ENCODE peak calls at places on chromosomes 7 and 10, in ten cellular contexts. One of them, this sample, is unnamed.

GRCh38 chr10:73814896-73815718 is 3.7 kb upstream of the NDST2 start:
- DNase-seq in cardiac septum: no peak
- DNase-seq in Caki2: no peak
- DNase-seq in iPS DF 19.7: no peak
- DNase-seq in GM04504: no peak
- DNase-seq in neural crest cell: no peak
- DNase-seq in brain pericyte: no peak
- DNase-seq in erythroblast: peak
- DNase-seq in T follicular helper cell: no peak
- DNase-seq in NT2/D1: no peak
- DNase-seq in this sample: no peak

GRCh38 chr10:28991738-28992270 is 297.1 kb upstream of the LYZL1 start:
- DNase-seq in GM04504: no peak
- DNase-seq in Caki2: peak
- DNase-seq in neural crest cell: peak
- DNase-seq in brain pericyte: no peak
- DNase-seq in NT2/D1: peak
- DNase-seq in T follicular helper cell: peak
- DNase-seq in erythroblast: peak
- DNase-seq in iPS DF 19.7: no peak
- DNase-seq in cardiac septum: no peak
- DNase-seq in this sample: no peak

GRCh38 chr7:44213872-44214595 is 13.3 kb downstream of the YKT6 start:
- DNase-seq in neural crest cell: no peak
- DNase-seq in GM04504: no peak
- DNase-seq in iPS DF 19.7: peak
- DNase-seq in brain pericyte: no peak
- DNase-seq in T follicular helper cell: no peak
- DNase-seq in Caki2: peak
- DNase-seq in erythroblast: peak
- DNase-seq in cardiac septum: no peak
- DNase-seq in NT2/D1: peak
- DNase-seq in this sample: peak

GRCh38 chr10:92662852-92663251 is 26.9 kb upstream of the HHEX start:
- DNase-seq in neural crest cell: no peak
- DNase-seq in Caki2: no peak
- DNase-seq in cardiac septum: no peak
- DNase-seq in T follicular helper cell: no peak
- DNase-seq in NT2/D1: no peak
- DNase-seq in brain pericyte: no peak
- DNase-seq in GM04504: no peak
- DNase-seq in iPS DF 19.7: no peak
- DNase-seq in erythroblast: peak
- DNase-seq in this sample: no peak

GRCh38 chr10:49740346-49741107 is 21.6 kb downstream of the OGDHL start:
- DNase-seq in Caki2: no peak
- DNase-seq in T follicular helper cell: no peak
- DNase-seq in GM04504: no peak
- DNase-seq in brain pericyte: no peak
- DNase-seq in erythroblast: no peak
- DNase-seq in cardiac septum: peak
- DNase-seq in NT2/D1: no peak
- DNase-seq in neural crest cell: no peak
- DNase-seq in iPS DF 19.7: no peak
- DNase-seq in this sample: no peak

GRCh38 chr10:49741108-49741995 is 20.8 kb downstream of the OGDHL start:
- DNase-seq in cardiac septum: peak
- DNase-seq in GM04504: no peak
- DNase-seq in neural crest cell: no peak
- DNase-seq in brain pericyte: no peak
- DNase-seq in erythroblast: peak
- DNase-seq in T follicular helper cell: no peak
- DNase-seq in iPS DF 19.7: no peak
- DNase-seq in Caki2: no peak
- DNase-seq in NT2/D1: no peak
- DNase-seq in this sample: no peak

GRCh38 chr10:30219977-30220751 is 128.9 kb downstream of the MTPAP start:
- DNase-seq in brain pericyte: no peak
- DNase-seq in NT2/D1: no peak
- DNase-seq in Caki2: peak
- DNase-seq in iPS DF 19.7: no peak
- DNase-seq in GM04504: peak
- DNase-seq in T follicular helper cell: no peak
- DNase-seq in erythroblast: peak
- DNase-seq in cardiac septum: no peak
- DNase-seq in neural crest cell: no peak
- DNase-seq in this sample: no peak

GRCh38 chr7:103989200-103989784 is at the start of gene RELN:
- DNase-seq in T follicular helper cell: no peak
- DNase-seq in cardiac septum: no peak
- DNase-seq in NT2/D1: no peak
- DNase-seq in iPS DF 19.7: no peak
- DNase-seq in neural crest cell: peak
- DNase-seq in brain pericyte: no peak
- DNase-seq in erythroblast: peak
- DNase-seq in Caki2: peak
- DNase-seq in GM04504: no peak
- DNase-seq in this sample: peak

GRCh38 chr7:131600578-131600977 is 44.1 kb upstream of the PODXL start:
- DNase-seq in T follicular helper cell: no peak
- DNase-seq in brain pericyte: no peak
- DNase-seq in NT2/D1: no peak
- DNase-seq in neural crest cell: no peak
- DNase-seq in Caki2: no peak
- DNase-seq in GM04504: no peak
- DNase-seq in cardiac septum: no peak
- DNase-seq in iPS DF 19.7: no peak
- DNase-seq in erythroblast: no peak
- DNase-seq in this sample: no peak

GRCh38 chr7:68623030-68623429 is 975.2 kb upstream of the AUTS2 start:
- DNase-seq in brain pericyte: no peak
- DNase-seq in T follicular helper cell: no peak
- DNase-seq in erythroblast: no peak
- DNase-seq in Caki2: no peak
- DNase-seq in cardiac septum: no peak
- DNase-seq in iPS DF 19.7: no peak
- DNase-seq in NT2/D1: no peak
- DNase-seq in neural crest cell: no peak
- DNase-seq in GM04504: no peak
- DNase-seq in this sample: no peak

GRCh38 chr10:36802523-36803153 is 322.8 kb upstream of the ANKRD30A start:
- DNase-seq in neural crest cell: no peak
- DNase-seq in iPS DF 19.7: no peak
- DNase-seq in NT2/D1: no peak
- DNase-seq in T follicular helper cell: no peak
- DNase-seq in GM04504: peak
- DNase-seq in erythroblast: no peak
- DNase-seq in Caki2: no peak
- DNase-seq in brain pericyte: peak
- DNase-seq in cardiac septum: no peak
- DNase-seq in this sample: no peak

GRCh38 chr7:20141666-20142065 is 75.5 kb downstream of the MACC1 start:
- DNase-seq in cardiac septum: no peak
- DNase-seq in Caki2: no peak
- DNase-seq in NT2/D1: no peak
- DNase-seq in erythroblast: no peak
- DNase-seq in neural crest cell: peak
- DNase-seq in brain pericyte: no peak
- DNase-seq in T follicular helper cell: no peak
- DNase-seq in iPS DF 19.7: no peak
- DNase-seq in GM04504: no peak
- DNase-seq in this sample: no peak

GRCh38 chr7:147052818-147053217 is 936.2 kb downstream of the CNTNAP2 start:
- DNase-seq in cardiac septum: no peak
- DNase-seq in neural crest cell: no peak
- DNase-seq in NT2/D1: no peak
- DNase-seq in Caki2: no peak
- DNase-seq in erythroblast: no peak
- DNase-seq in T follicular helper cell: no peak
- DNase-seq in GM04504: no peak
- DNase-seq in iPS DF 19.7: no peak
- DNase-seq in brain pericyte: no peak
- DNase-seq in this sample: no peak

GRCh38 chr7:113087278-113087998 is 811 bp upstream of the GPR85 start:
- DNase-seq in erythroblast: peak
- DNase-seq in Caki2: peak
- DNase-seq in iPS DF 19.7: no peak
- DNase-seq in brain pericyte: peak
- DNase-seq in cardiac septum: no peak
- DNase-seq in GM04504: peak
- DNase-seq in T follicular helper cell: no peak
- DNase-seq in neural crest cell: no peak
- DNase-seq in NT2/D1: no peak
- DNase-seq in this sample: no peak

GRCh38 chr10:67969875-67970274 is 85.4 kb downstream of the SIRT1 start:
- DNase-seq in NT2/D1: no peak
- DNase-seq in brain pericyte: no peak
- DNase-seq in iPS DF 19.7: no peak
- DNase-seq in T follicular helper cell: no peak
- DNase-seq in Caki2: no peak
- DNase-seq in GM04504: no peak
- DNase-seq in neural crest cell: no peak
- DNase-seq in cardiac septum: no peak
- DNase-seq in erythroblast: no peak
- DNase-seq in this sample: no peak

GRCh38 chr10:69657417-69657816 is 27.4 kb downstream of the FAM241B start:
- DNase-seq in T follicular helper cell: no peak
- DNase-seq in brain pericyte: no peak
- DNase-seq in neural crest cell: no peak
- DNase-seq in GM04504: no peak
- DNase-seq in iPS DF 19.7: no peak
- DNase-seq in NT2/D1: no peak
- DNase-seq in cardiac septum: no peak
- DNase-seq in erythroblast: no peak
- DNase-seq in Caki2: no peak
- DNase-seq in this sample: no peak

GRCh38 chr7:152884321-152884720 is 124.8 kb downstream of the ACTR3B start:
- DNase-seq in iPS DF 19.7: no peak
- DNase-seq in GM04504: no peak
- DNase-seq in NT2/D1: no peak
- DNase-seq in Caki2: no peak
- DNase-seq in cardiac septum: no peak
- DNase-seq in brain pericyte: no peak
- DNase-seq in T follicular helper cell: no peak
- DNase-seq in erythroblast: no peak
- DNase-seq in neural crest cell: no peak
- DNase-seq in this sample: no peak

This sample was measured in posterior vena cava.